ENCODE peak calls at places on chromosomes 1 and 21, in nine cellular contexts. One of them, this sample, is unnamed.

GRCh38 chr1:53957231-53957818 is 11.2 kb downstream of the LRRC42 start:
- DNase-seq in NCI-H345: peak; percentile 20
- DNase-seq in DMS153: peak; percentile 64
- DNase-seq in GM23338: peak; percentile 22
- DNase-seq in choroid plexus epithelial cell: peak; percentile 63
- DNase-seq in non-pigmented ciliary epithelial cell: peak; percentile 47
- DNase-seq in endodermal cell: peak; percentile 85
- DNase-seq in tibial artery: no peak
- DNase-seq in activated T-helper 1 cell treated with anti-CD3 and anti-CD28 coated beads, Interleukin-2, amount 50 U/mL, for 16 hours: no peak
- DNase-seq in this sample: no peak

GRCh38 chr21:34732388-34732821 is 63.6 kb downstream of the CLIC6 start:
- DNase-seq in NCI-H345: no peak
- DNase-seq in DMS153: no peak
- DNase-seq in GM23338: no peak
- DNase-seq in choroid plexus epithelial cell: no peak
- DNase-seq in non-pigmented ciliary epithelial cell: no peak
- DNase-seq in endodermal cell: no peak
- DNase-seq in tibial artery: no peak
- DNase-seq in activated T-helper 1 cell treated with anti-CD3 and anti-CD28 coated beads, Interleukin-2, amount 50 U/mL, for 16 hours: no peak
- DNase-seq in this sample: no peak

GRCh38 chr21:32298658-32299081 is at the start of gene MRAP:
- DNase-seq in NCI-H345: no peak
- DNase-seq in DMS153: no peak
- DNase-seq in GM23338: no peak
- DNase-seq in choroid plexus epithelial cell: no peak
- DNase-seq in non-pigmented ciliary epithelial cell: no peak
- DNase-seq in endodermal cell: no peak
- DNase-seq in tibial artery: no peak
- DNase-seq in activated T-helper 1 cell treated with anti-CD3 and anti-CD28 coated beads, Interleukin-2, amount 50 U/mL, for 16 hours: no peak
- DNase-seq in this sample: no peak

GRCh38 chr1:62176597-62177312 is 17.9 kb upstream of the L1TD1 start:
- DNase-seq in NCI-H345: no peak
- DNase-seq in DMS153: no peak
- DNase-seq in GM23338: peak; percentile 71
- DNase-seq in choroid plexus epithelial cell: no peak
- DNase-seq in non-pigmented ciliary epithelial cell: no peak
- DNase-seq in endodermal cell: no peak
- DNase-seq in tibial artery: no peak
- DNase-seq in activated T-helper 1 cell treated with anti-CD3 and anti-CD28 coated beads, Interleukin-2, amount 50 U/mL, for 16 hours: no peak
- DNase-seq in this sample: no peak

GRCh38 chr1:59707216-59707615 is 107.5 kb upstream of the HOOK1 start:
- DNase-seq in NCI-H345: no peak
- DNase-seq in DMS153: no peak
- DNase-seq in GM23338: no peak
- DNase-seq in choroid plexus epithelial cell: peak; percentile 93
- DNase-seq in non-pigmented ciliary epithelial cell: peak; percentile 84
- DNase-seq in endodermal cell: no peak
- DNase-seq in tibial artery: peak; percentile 80
- DNase-seq in activated T-helper 1 cell treated with anti-CD3 and anti-CD28 coated beads, Interleukin-2, amount 50 U/mL, for 16 hours: no peak
- DNase-seq in this sample: no peak

GRCh38 chr1:18058522-18058921 is 49.1 kb upstream of the IGSF21 start:
- DNase-seq in NCI-H345: no peak
- DNase-seq in DMS153: no peak
- DNase-seq in GM23338: peak; percentile 26
- DNase-seq in choroid plexus epithelial cell: no peak
- DNase-seq in non-pigmented ciliary epithelial cell: no peak
- DNase-seq in endodermal cell: no peak
- DNase-seq in tibial artery: no peak
- DNase-seq in activated T-helper 1 cell treated with anti-CD3 and anti-CD28 coated beads, Interleukin-2, amount 50 U/mL, for 16 hours: no peak
- DNase-seq in this sample: peak; percentile 62

GRCh38 chr1:66350001-66350547 is 183.9 kb upstream of the SGIP1 start:
- DNase-seq in NCI-H345: no peak
- DNase-seq in DMS153: no peak
- DNase-seq in GM23338: peak; percentile 63
- DNase-seq in choroid plexus epithelial cell: no peak
- DNase-seq in non-pigmented ciliary epithelial cell: no peak
- DNase-seq in endodermal cell: peak; percentile 77
- DNase-seq in tibial artery: no peak
- DNase-seq in activated T-helper 1 cell treated with anti-CD3 and anti-CD28 coated beads, Interleukin-2, amount 50 U/mL, for 16 hours: no peak
- DNase-seq in this sample: peak; percentile 22

GRCh38 chr1:204545202-204545601 is 29.0 kb downstream of the MDM4 start:
- DNase-seq in NCI-H345: no peak
- DNase-seq in DMS153: no peak
- DNase-seq in GM23338: no peak
- DNase-seq in choroid plexus epithelial cell: peak; percentile 22
- DNase-seq in non-pigmented ciliary epithelial cell: no peak
- DNase-seq in endodermal cell: no peak
- DNase-seq in tibial artery: no peak
- DNase-seq in activated T-helper 1 cell treated with anti-CD3 and anti-CD28 coated beads, Interleukin-2, amount 50 U/mL, for 16 hours: no peak
- DNase-seq in this sample: no peak

GRCh38 chr1:45410850-45411509 is 70.7 kb upstream of the MUTYH start:
- DNase-seq in NCI-H345: no peak
- DNase-seq in DMS153: no peak
- DNase-seq in GM23338: no peak
- DNase-seq in choroid plexus epithelial cell: peak; percentile 15
- DNase-seq in non-pigmented ciliary epithelial cell: no peak
- DNase-seq in endodermal cell: no peak
- DNase-seq in tibial artery: no peak
- DNase-seq in activated T-helper 1 cell treated with anti-CD3 and anti-CD28 coated beads, Interleukin-2, amount 50 U/mL, for 16 hours: no peak
- DNase-seq in this sample: no peak

GRCh38 chr1:37509181-37509580 is 5.4 kb downstream of the MEAF6 start:
- DNase-seq in NCI-H345: no peak
- DNase-seq in DMS153: no peak
- DNase-seq in GM23338: peak; percentile 52
- DNase-seq in choroid plexus epithelial cell: peak; percentile 59
- DNase-seq in non-pigmented ciliary epithelial cell: no peak
- DNase-seq in endodermal cell: no peak
- DNase-seq in tibial artery: no peak
- DNase-seq in activated T-helper 1 cell treated with anti-CD3 and anti-CD28 coated beads, Interleukin-2, amount 50 U/mL, for 16 hours: no peak
- DNase-seq in this sample: no peak

GRCh38 chr1:23627065-23627464 is 64.5 kb upstream of the RPL11 start:
- DNase-seq in NCI-H345: no peak
- DNase-seq in DMS153: no peak
- DNase-seq in GM23338: no peak
- DNase-seq in choroid plexus epithelial cell: no peak
- DNase-seq in non-pigmented ciliary epithelial cell: no peak
- DNase-seq in endodermal cell: no peak
- DNase-seq in tibial artery: no peak
- DNase-seq in activated T-helper 1 cell treated with anti-CD3 and anti-CD28 coated beads, Interleukin-2, amount 50 U/mL, for 16 hours: no peak
- DNase-seq in this sample: no peak